ENCODE peak calls at places on chromosomes 3 and 15, in six cellular contexts. One of them, this sample, is unnamed.

GRCh38 chr3:65291448-65292091 is 603.8 kb upstream of the ADAMTS9 start:
- DNase-seq in cardiac muscle cell: no peak
- DNase-seq in tibial nerve: no peak
- DNase-seq in cardiac fibroblast: no peak
- DNase-seq in NCI-H1092 treated with DMSO at 0.1 percent for 48 hours: no peak
- DNase-seq in stimulated activated CD4-positive, alpha-beta T cell treated with anti-CD3 and anti-CD28 coated beads, Interleukin-2, amount 100 ng/mL, for 48 hours: no peak
- DNase-seq in this sample: no peak

GRCh38 chr3:155712008-155712407 is 32.9 kb downstream of the PLCH1 start:
- DNase-seq in cardiac muscle cell: no peak
- DNase-seq in tibial nerve: no peak
- DNase-seq in cardiac fibroblast: peak; percentile 2
- DNase-seq in NCI-H1092 treated with DMSO at 0.1 percent for 48 hours: no peak
- DNase-seq in stimulated activated CD4-positive, alpha-beta T cell treated with anti-CD3 and anti-CD28 coated beads, Interleukin-2, amount 100 ng/mL, for 48 hours: no peak
- DNase-seq in this sample: peak; percentile 19

GRCh38 chr3:128041378-128041777 is 10.9 kb upstream of the SEC61A1 start:
- DNase-seq in cardiac muscle cell: no peak
- DNase-seq in tibial nerve: no peak
- DNase-seq in cardiac fibroblast: no peak
- DNase-seq in NCI-H1092 treated with DMSO at 0.1 percent for 48 hours: no peak
- DNase-seq in stimulated activated CD4-positive, alpha-beta T cell treated with anti-CD3 and anti-CD28 coated beads, Interleukin-2, amount 100 ng/mL, for 48 hours: no peak
- DNase-seq in this sample: no peak

GRCh38 chr3:196968233-196969000 is at the start of gene PIGZ:
- DNase-seq in cardiac muscle cell: peak; percentile 49
- DNase-seq in tibial nerve: no peak
- DNase-seq in cardiac fibroblast: peak; percentile 51
- DNase-seq in NCI-H1092 treated with DMSO at 0.1 percent for 48 hours: peak; percentile 28
- DNase-seq in stimulated activated CD4-positive, alpha-beta T cell treated with anti-CD3 and anti-CD28 coated beads, Interleukin-2, amount 100 ng/mL, for 48 hours: peak; percentile 25
- DNase-seq in this sample: peak; percentile 77

GRCh38 chr3:144107923-144108322 is 136.3 kb downstream of the DIPK2A start:
- DNase-seq in cardiac muscle cell: no peak
- DNase-seq in tibial nerve: no peak
- DNase-seq in cardiac fibroblast: no peak
- DNase-seq in NCI-H1092 treated with DMSO at 0.1 percent for 48 hours: no peak
- DNase-seq in stimulated activated CD4-positive, alpha-beta T cell treated with anti-CD3 and anti-CD28 coated beads, Interleukin-2, amount 100 ng/mL, for 48 hours: no peak
- DNase-seq in this sample: no peak

GRCh38 chr3:172334743-172335142 is 113.5 kb downstream of the GHSR start:
- DNase-seq in cardiac muscle cell: no peak
- DNase-seq in tibial nerve: no peak
- DNase-seq in cardiac fibroblast: no peak
- DNase-seq in NCI-H1092 treated with DMSO at 0.1 percent for 48 hours: no peak
- DNase-seq in stimulated activated CD4-positive, alpha-beta T cell treated with anti-CD3 and anti-CD28 coated beads, Interleukin-2, amount 100 ng/mL, for 48 hours: no peak
- DNase-seq in this sample: no peak

GRCh38 chr3:197305854-197306253 is 7.4 kb upstream of the DLG1 start:
- DNase-seq in cardiac muscle cell: peak; percentile 71
- DNase-seq in tibial nerve: no peak
- DNase-seq in cardiac fibroblast: no peak
- DNase-seq in NCI-H1092 treated with DMSO at 0.1 percent for 48 hours: no peak
- DNase-seq in stimulated activated CD4-positive, alpha-beta T cell treated with anti-CD3 and anti-CD28 coated beads, Interleukin-2, amount 100 ng/mL, for 48 hours: no peak
- DNase-seq in this sample: no peak

GRCh38 chr3:169133178-169134161 is 530.0 kb downstream of the MECOM start:
- DNase-seq in cardiac muscle cell: peak; percentile 58
- DNase-seq in tibial nerve: no peak
- DNase-seq in cardiac fibroblast: peak; percentile 63
- DNase-seq in NCI-H1092 treated with DMSO at 0.1 percent for 48 hours: no peak
- DNase-seq in stimulated activated CD4-positive, alpha-beta T cell treated with anti-CD3 and anti-CD28 coated beads, Interleukin-2, amount 100 ng/mL, for 48 hours: no peak
- DNase-seq in this sample: peak; percentile 7

GRCh38 chr3:197023998-197024651 is 5.5 kb downstream of the MELTF start:
- DNase-seq in cardiac muscle cell: no peak
- DNase-seq in tibial nerve: no peak
- DNase-seq in cardiac fibroblast: no peak
- DNase-seq in NCI-H1092 treated with DMSO at 0.1 percent for 48 hours: no peak
- DNase-seq in stimulated activated CD4-positive, alpha-beta T cell treated with anti-CD3 and anti-CD28 coated beads, Interleukin-2, amount 100 ng/mL, for 48 hours: no peak
- DNase-seq in this sample: peak; percentile 49

GRCh38 chr15:99931703-99932603 is 198.7 kb upstream of the LYSMD4 start:
- DNase-seq in cardiac muscle cell: no peak
- DNase-seq in tibial nerve: no peak
- DNase-seq in cardiac fibroblast: no peak
- DNase-seq in NCI-H1092 treated with DMSO at 0.1 percent for 48 hours: no peak
- DNase-seq in stimulated activated CD4-positive, alpha-beta T cell treated with anti-CD3 and anti-CD28 coated beads, Interleukin-2, amount 100 ng/mL, for 48 hours: no peak
- DNase-seq in this sample: no peak

GRCh38 chr15:73442436-73442835 is 528 bp upstream of the REC114 start:
- DNase-seq in cardiac muscle cell: no peak
- DNase-seq in tibial nerve: no peak
- DNase-seq in cardiac fibroblast: no peak
- DNase-seq in NCI-H1092 treated with DMSO at 0.1 percent for 48 hours: no peak
- DNase-seq in stimulated activated CD4-positive, alpha-beta T cell treated with anti-CD3 and anti-CD28 coated beads, Interleukin-2, amount 100 ng/mL, for 48 hours: no peak
- DNase-seq in this sample: no peak

GRCh38 chr15:79394231-79394630 is 37.9 kb upstream of the MINAR1 start:
- DNase-seq in cardiac muscle cell: peak; percentile 39
- DNase-seq in tibial nerve: no peak
- DNase-seq in cardiac fibroblast: peak; percentile 46
- DNase-seq in NCI-H1092 treated with DMSO at 0.1 percent for 48 hours: no peak
- DNase-seq in stimulated activated CD4-positive, alpha-beta T cell treated with anti-CD3 and anti-CD28 coated beads, Interleukin-2, amount 100 ng/mL, for 48 hours: no peak
- DNase-seq in this sample: no peak

GRCh38 chr3:149283401-149283800 is 50.0 kb downstream of the TM4SF18 start:
- DNase-seq in cardiac muscle cell: no peak
- DNase-seq in tibial nerve: no peak
- DNase-seq in cardiac fibroblast: no peak
- DNase-seq in NCI-H1092 treated with DMSO at 0.1 percent for 48 hours: no peak
- DNase-seq in stimulated activated CD4-positive, alpha-beta T cell treated with anti-CD3 and anti-CD28 coated beads, Interleukin-2, amount 100 ng/mL, for 48 hours: no peak
- DNase-seq in this sample: no peak

GRCh38 chr3:117726776-117727175 is 1017.2 kb downstream of the TUSC7 start:
- DNase-seq in cardiac muscle cell: no peak
- DNase-seq in tibial nerve: no peak
- DNase-seq in cardiac fibroblast: no peak
- DNase-seq in NCI-H1092 treated with DMSO at 0.1 percent for 48 hours: no peak
- DNase-seq in stimulated activated CD4-positive, alpha-beta T cell treated with anti-CD3 and anti-CD28 coated beads, Interleukin-2, amount 100 ng/mL, for 48 hours: no peak
- DNase-seq in this sample: no peak

GRCh38 chr15:60751985-60752952 is 273.3 kb upstream of the ICE2 start:
- DNase-seq in cardiac muscle cell: peak; percentile 90
- DNase-seq in tibial nerve: peak; percentile 41
- DNase-seq in cardiac fibroblast: peak; percentile 88
- DNase-seq in NCI-H1092 treated with DMSO at 0.1 percent for 48 hours: no peak
- DNase-seq in stimulated activated CD4-positive, alpha-beta T cell treated with anti-CD3 and anti-CD28 coated beads, Interleukin-2, amount 100 ng/mL, for 48 hours: no peak
- DNase-seq in this sample: no peak

GRCh38 chr3:44762170-44762677 is 630 bp downstream of the KIF15 start:
- DNase-seq in cardiac muscle cell: peak; percentile 10
- DNase-seq in tibial nerve: no peak
- DNase-seq in cardiac fibroblast: peak; percentile 12
- DNase-seq in NCI-H1092 treated with DMSO at 0.1 percent for 48 hours: peak; percentile 38
- DNase-seq in stimulated activated CD4-positive, alpha-beta T cell treated with anti-CD3 and anti-CD28 coated beads, Interleukin-2, amount 100 ng/mL, for 48 hours: no peak
- DNase-seq in this sample: peak; percentile 39

GRCh38 chr3:126419151-126419703 is 24.5 kb downstream of the CFAP100 start:
- DNase-seq in cardiac muscle cell: no peak
- DNase-seq in tibial nerve: no peak
- DNase-seq in cardiac fibroblast: no peak
- DNase-seq in NCI-H1092 treated with DMSO at 0.1 percent for 48 hours: no peak
- DNase-seq in stimulated activated CD4-positive, alpha-beta T cell treated with anti-CD3 and anti-CD28 coated beads, Interleukin-2, amount 100 ng/mL, for 48 hours: no peak
- DNase-seq in this sample: peak; percentile 13

GRCh38 chr15:65388306-65389080 is 10.7 kb upstream of the IGDCC3 start:
- DNase-seq in cardiac muscle cell: no peak
- DNase-seq in tibial nerve: no peak
- DNase-seq in cardiac fibroblast: no peak
- DNase-seq in NCI-H1092 treated with DMSO at 0.1 percent for 48 hours: no peak
- DNase-seq in stimulated activated CD4-positive, alpha-beta T cell treated with anti-CD3 and anti-CD28 coated beads, Interleukin-2, amount 100 ng/mL, for 48 hours: no peak
- DNase-seq in this sample: no peak

GRCh38 chr15:76217029-76217866 is 94.0 kb downstream of the ETFA start:
- DNase-seq in cardiac muscle cell: peak; percentile 66
- DNase-seq in tibial nerve: no peak
- DNase-seq in cardiac fibroblast: peak; percentile 55
- DNase-seq in NCI-H1092 treated with DMSO at 0.1 percent for 48 hours: no peak
- DNase-seq in stimulated activated CD4-positive, alpha-beta T cell treated with anti-CD3 and anti-CD28 coated beads, Interleukin-2, amount 100 ng/mL, for 48 hours: no peak
- DNase-seq in this sample: no peak

GRCh38 chr3:194671900-194672808 is at the start of gene LSG1:
- DNase-seq in cardiac muscle cell: peak; percentile 98
- DNase-seq in tibial nerve: peak; percentile 93
- DNase-seq in cardiac fibroblast: peak; percentile 98
- DNase-seq in NCI-H1092 treated with DMSO at 0.1 percent for 48 hours: peak; percentile 98
- DNase-seq in stimulated activated CD4-positive, alpha-beta T cell treated with anti-CD3 and anti-CD28 coated beads, Interleukin-2, amount 100 ng/mL, for 48 hours: peak; percentile 80
- DNase-seq in this sample: peak; percentile 96

GRCh38 chr3:69803871-69804270 is 64.6 kb downstream of the MITF start:
- DNase-seq in cardiac muscle cell: no peak
- DNase-seq in tibial nerve: no peak
- DNase-seq in cardiac fibroblast: no peak
- DNase-seq in NCI-H1092 treated with DMSO at 0.1 percent for 48 hours: no peak
- DNase-seq in stimulated activated CD4-positive, alpha-beta T cell treated with anti-CD3 and anti-CD28 coated beads, Interleukin-2, amount 100 ng/mL, for 48 hours: no peak
- DNase-seq in this sample: no peak

GRCh38 chr3:112097378-112097777 is 11.2 kb downstream of the C3orf52 start:
- DNase-seq in cardiac muscle cell: peak; percentile 99
- DNase-seq in tibial nerve: no peak
- DNase-seq in cardiac fibroblast: peak; percentile 98
- DNase-seq in NCI-H1092 treated with DMSO at 0.1 percent for 48 hours: peak; percentile 53
- DNase-seq in stimulated activated CD4-positive, alpha-beta T cell treated with anti-CD3 and anti-CD28 coated beads, Interleukin-2, amount 100 ng/mL, for 48 hours: no peak
- DNase-seq in this sample: peak; percentile 1

GRCh38 chr3:112011376-112011940 is 12.7 kb downstream of the TAGLN3 start:
- DNase-seq in cardiac muscle cell: no peak
- DNase-seq in tibial nerve: no peak
- DNase-seq in cardiac fibroblast: no peak
- DNase-seq in NCI-H1092 treated with DMSO at 0.1 percent for 48 hours: no peak
- DNase-seq in stimulated activated CD4-positive, alpha-beta T cell treated with anti-CD3 and anti-CD28 coated beads, Interleukin-2, amount 100 ng/mL, for 48 hours: no peak
- DNase-seq in this sample: no peak

GRCh38 chr15:70121656-70122297 is 24.1 kb upstream of the TLE3 start:
- DNase-seq in cardiac muscle cell: peak; percentile 98
- DNase-seq in tibial nerve: peak; percentile 83
- DNase-seq in cardiac fibroblast: peak; percentile 97
- DNase-seq in NCI-H1092 treated with DMSO at 0.1 percent for 48 hours: peak; percentile 23
- DNase-seq in stimulated activated CD4-positive, alpha-beta T cell treated with anti-CD3 and anti-CD28 coated beads, Interleukin-2, amount 100 ng/mL, for 48 hours: no peak
- DNase-seq in this sample: no peak

GRCh38 chr15:96343529-96344072 is 13.1 kb downstream of the NR2F2 start:
- DNase-seq in cardiac muscle cell: no peak
- DNase-seq in tibial nerve: no peak
- DNase-seq in cardiac fibroblast: no peak
- DNase-seq in NCI-H1092 treated with DMSO at 0.1 percent for 48 hours: no peak
- DNase-seq in stimulated activated CD4-positive, alpha-beta T cell treated with anti-CD3 and anti-CD28 coated beads, Interleukin-2, amount 100 ng/mL, for 48 hours: no peak
- DNase-seq in this sample: no peak

GRCh38 chr15:100692671-100693070 is 90.3 kb downstream of the ASB7 start:
- DNase-seq in cardiac muscle cell: no peak
- DNase-seq in tibial nerve: peak; percentile 1
- DNase-seq in cardiac fibroblast: no peak
- DNase-seq in NCI-H1092 treated with DMSO at 0.1 percent for 48 hours: no peak
- DNase-seq in stimulated activated CD4-positive, alpha-beta T cell treated with anti-CD3 and anti-CD28 coated beads, Interleukin-2, amount 100 ng/mL, for 48 hours: no peak
- DNase-seq in this sample: no peak

GRCh38 chr3:99319961-99320360 is 318.4 kb upstream of the COL8A1 start:
- DNase-seq in cardiac muscle cell: peak; percentile 86
- DNase-seq in tibial nerve: no peak
- DNase-seq in cardiac fibroblast: peak; percentile 80
- DNase-seq in NCI-H1092 treated with DMSO at 0.1 percent for 48 hours: no peak
- DNase-seq in stimulated activated CD4-positive, alpha-beta T cell treated with anti-CD3 and anti-CD28 coated beads, Interleukin-2, amount 100 ng/mL, for 48 hours: no peak
- DNase-seq in this sample: no peak

GRCh38 chr3:39280569-39280968 is 733 bp upstream of the CX3CR1 start:
- DNase-seq in cardiac muscle cell: no peak
- DNase-seq in tibial nerve: no peak
- DNase-seq in cardiac fibroblast: no peak
- DNase-seq in NCI-H1092 treated with DMSO at 0.1 percent for 48 hours: no peak
- DNase-seq in stimulated activated CD4-positive, alpha-beta T cell treated with anti-CD3 and anti-CD28 coated beads, Interleukin-2, amount 100 ng/mL, for 48 hours: no peak
- DNase-seq in this sample: no peak

GRCh38 chr3:100634493-100635272 is 25.3 kb downstream of the ADGRG7 start:
- DNase-seq in cardiac muscle cell: peak; percentile 54
- DNase-seq in tibial nerve: peak; percentile 22
- DNase-seq in cardiac fibroblast: peak; percentile 35
- DNase-seq in NCI-H1092 treated with DMSO at 0.1 percent for 48 hours: no peak
- DNase-seq in stimulated activated CD4-positive, alpha-beta T cell treated with anti-CD3 and anti-CD28 coated beads, Interleukin-2, amount 100 ng/mL, for 48 hours: no peak
- DNase-seq in this sample: peak; percentile 28

GRCh38 chr3:99878005-99878404 is 60.3 kb downstream of the CMSS1 start:
- DNase-seq in cardiac muscle cell: peak; percentile 66
- DNase-seq in tibial nerve: no peak
- DNase-seq in cardiac fibroblast: peak; percentile 67
- DNase-seq in NCI-H1092 treated with DMSO at 0.1 percent for 48 hours: no peak
- DNase-seq in stimulated activated CD4-positive, alpha-beta T cell treated with anti-CD3 and anti-CD28 coated beads, Interleukin-2, amount 100 ng/mL, for 48 hours: no peak
- DNase-seq in this sample: peak; percentile 40

GRCh38 chr15:39621210-39621609 is 40.3 kb downstream of the THBS1 start:
- DNase-seq in cardiac muscle cell: peak; percentile 43
- DNase-seq in tibial nerve: no peak
- DNase-seq in cardiac fibroblast: peak; percentile 42
- DNase-seq in NCI-H1092 treated with DMSO at 0.1 percent for 48 hours: peak; percentile 30
- DNase-seq in stimulated activated CD4-positive, alpha-beta T cell treated with anti-CD3 and anti-CD28 coated beads, Interleukin-2, amount 100 ng/mL, for 48 hours: no peak
- DNase-seq in this sample: no peak

GRCh38 chr15:92667291-92667904 is 11.8 kb upstream of the FAM174B start:
- DNase-seq in cardiac muscle cell: peak; percentile 24
- DNase-seq in tibial nerve: no peak
- DNase-seq in cardiac fibroblast: peak; percentile 45
- DNase-seq in NCI-H1092 treated with DMSO at 0.1 percent for 48 hours: peak; percentile 78
- DNase-seq in stimulated activated CD4-positive, alpha-beta T cell treated with anti-CD3 and anti-CD28 coated beads, Interleukin-2, amount 100 ng/mL, for 48 hours: no peak
- DNase-seq in this sample: no peak

GRCh38 chr15:99674279-99674678 is 59.0 kb downstream of the LYSMD4 start:
- DNase-seq in cardiac muscle cell: no peak
- DNase-seq in tibial nerve: no peak
- DNase-seq in cardiac fibroblast: no peak
- DNase-seq in NCI-H1092 treated with DMSO at 0.1 percent for 48 hours: no peak
- DNase-seq in stimulated activated CD4-positive, alpha-beta T cell treated with anti-CD3 and anti-CD28 coated beads, Interleukin-2, amount 100 ng/mL, for 48 hours: no peak
- DNase-seq in this sample: no peak

GRCh38 chr15:85800460-85801123 is 5.9 kb upstream of the KLHL25 start:
- DNase-seq in cardiac muscle cell: peak; percentile 30
- DNase-seq in tibial nerve: no peak
- DNase-seq in cardiac fibroblast: peak; percentile 33
- DNase-seq in NCI-H1092 treated with DMSO at 0.1 percent for 48 hours: peak; percentile 77
- DNase-seq in stimulated activated CD4-positive, alpha-beta T cell treated with anti-CD3 and anti-CD28 coated beads, Interleukin-2, amount 100 ng/mL, for 48 hours: no peak
- DNase-seq in this sample: no peak

GRCh38 chr3:127027811-127028548 is 45.1 kb downstream of the PLXNA1 start:
- DNase-seq in cardiac muscle cell: no peak
- DNase-seq in tibial nerve: no peak
- DNase-seq in cardiac fibroblast: no peak
- DNase-seq in NCI-H1092 treated with DMSO at 0.1 percent for 48 hours: no peak
- DNase-seq in stimulated activated CD4-positive, alpha-beta T cell treated with anti-CD3 and anti-CD28 coated beads, Interleukin-2, amount 100 ng/mL, for 48 hours: no peak
- DNase-seq in this sample: no peak

GRCh38 chr3:193821272-193821671 is 228.3 kb downstream of the OPA1 start:
- DNase-seq in cardiac muscle cell: no peak
- DNase-seq in tibial nerve: no peak
- DNase-seq in cardiac fibroblast: no peak
- DNase-seq in NCI-H1092 treated with DMSO at 0.1 percent for 48 hours: no peak
- DNase-seq in stimulated activated CD4-positive, alpha-beta T cell treated with anti-CD3 and anti-CD28 coated beads, Interleukin-2, amount 100 ng/mL, for 48 hours: no peak
- DNase-seq in this sample: no peak

GRCh38 chr3:112605285-112605684 is 35.7 kb downstream of the CCDC80 start:
- DNase-seq in cardiac muscle cell: peak; percentile 94
- DNase-seq in tibial nerve: no peak
- DNase-seq in cardiac fibroblast: peak; percentile 97
- DNase-seq in NCI-H1092 treated with DMSO at 0.1 percent for 48 hours: no peak
- DNase-seq in stimulated activated CD4-positive, alpha-beta T cell treated with anti-CD3 and anti-CD28 coated beads, Interleukin-2, amount 100 ng/mL, for 48 hours: no peak
- DNase-seq in this sample: no peak

GRCh38 chr15:99016680-99017321 is 9.2 kb upstream of the PGPEP1L start:
- DNase-seq in cardiac muscle cell: no peak
- DNase-seq in tibial nerve: no peak
- DNase-seq in cardiac fibroblast: no peak
- DNase-seq in NCI-H1092 treated with DMSO at 0.1 percent for 48 hours: no peak
- DNase-seq in stimulated activated CD4-positive, alpha-beta T cell treated with anti-CD3 and anti-CD28 coated beads, Interleukin-2, amount 100 ng/mL, for 48 hours: no peak
- DNase-seq in this sample: peak; percentile 57

GRCh38 chr15:92638709-92639365 is 16.7 kb downstream of the FAM174B start:
- DNase-seq in cardiac muscle cell: no peak
- DNase-seq in tibial nerve: no peak
- DNase-seq in cardiac fibroblast: no peak
- DNase-seq in NCI-H1092 treated with DMSO at 0.1 percent for 48 hours: no peak
- DNase-seq in stimulated activated CD4-positive, alpha-beta T cell treated with anti-CD3 and anti-CD28 coated beads, Interleukin-2, amount 100 ng/mL, for 48 hours: no peak
- DNase-seq in this sample: no peak